ENCODE peak calls at places on chromosomes 11 and 22, in five cellular contexts. One of them, this sample, is unnamed.

GRCh38 chr22:37474447-37475090 is 11.6 kb downstream of the MFNG start:
- DNase-seq in SK-N-SH: no peak
- DNase-seq in K562: no peak
- DNase-seq in H1: no peak
- DNase-seq in HCT116: no peak
- DNase-seq in this sample: no peak

GRCh38 chr11:119262668-119263351 is 54.1 kb downstream of the MCAM start:
- DNase-seq in SK-N-SH: no peak
- DNase-seq in HCT116: no peak
- DNase-seq in H1: no peak
- DNase-seq in K562: no peak
- DNase-seq in this sample: no peak

GRCh38 chr11:78402842-78403241 is 14.8 kb downstream of the GAB2 start:
- DNase-seq in HCT116: no peak
- DNase-seq in SK-N-SH: no peak
- DNase-seq in H1: no peak
- DNase-seq in K562: no peak
- DNase-seq in this sample: no peak

GRCh38 chr11:72739240-72740059 is 12.8 kb downstream of the ARAP1 start:
- DNase-seq in K562: no peak
- DNase-seq in SK-N-SH: no peak
- DNase-seq in HCT116: no peak
- DNase-seq in H1: no peak
- DNase-seq in this sample: no peak

GRCh38 chr11:124510279-124510678 is 33.2 kb downstream of the OR8B12 start:
- DNase-seq in SK-N-SH: no peak
- DNase-seq in H1: no peak
- DNase-seq in HCT116: no peak
- DNase-seq in K562: no peak
- DNase-seq in this sample: peak

GRCh38 chr11:67634366-67635230 is 4.9 kb upstream of the NUDT8 start:
- DNase-seq in SK-N-SH: no peak
- DNase-seq in H1: no peak
- DNase-seq in K562: no peak
- DNase-seq in HCT116: no peak
- DNase-seq in this sample: no peak

GRCh38 chr11:129252621-129253020 is 60.5 kb upstream of the ARHGAP32 start:
- DNase-seq in HCT116: no peak
- DNase-seq in H1: peak
- DNase-seq in SK-N-SH: no peak
- DNase-seq in K562: no peak
- DNase-seq in this sample: no peak

GRCh38 chr11:115579181-115579825 is 75.1 kb upstream of the CADM1 start:
- DNase-seq in K562: no peak
- DNase-seq in H1: no peak
- DNase-seq in SK-N-SH: no peak
- DNase-seq in HCT116: no peak
- DNase-seq in this sample: no peak

GRCh38 chr11:31815743-31816466 is 4.8 kb upstream of the PAX6 start:
- DNase-seq in H1: no peak
- DNase-seq in K562: peak
- DNase-seq in SK-N-SH: peak
- DNase-seq in HCT116: no peak
- DNase-seq in this sample: no peak

GRCh38 chr11:74749965-74750296 is 1.3 kb downstream of the RNF169 start:
- DNase-seq in K562: no peak
- DNase-seq in SK-N-SH: no peak
- DNase-seq in H1: no peak
- DNase-seq in HCT116: no peak
- DNase-seq in this sample: no peak

GRCh38 chr11:129574431-129574830 is 198.8 kb downstream of the BARX2 start:
- DNase-seq in H1: no peak
- DNase-seq in HCT116: no peak
- DNase-seq in SK-N-SH: no peak
- DNase-seq in K562: no peak
- DNase-seq in this sample: no peak

GRCh38 chr11:85826096-85826855 is 15.3 kb upstream of the SYTL2 start:
- DNase-seq in SK-N-SH: peak
- DNase-seq in K562: no peak
- DNase-seq in H1: no peak
- DNase-seq in HCT116: no peak
- DNase-seq in this sample: peak

GRCh38 chr11:44611687-44612437 is 46.4 kb downstream of the CD82 start:
- DNase-seq in HCT116: no peak
- DNase-seq in SK-N-SH: no peak
- DNase-seq in H1: no peak
- DNase-seq in K562: no peak
- DNase-seq in this sample: no peak

GRCh38 chr11:9691865-9692264 is 28.0 kb downstream of the SWAP70 start:
- DNase-seq in HCT116: peak
- DNase-seq in SK-N-SH: no peak
- DNase-seq in H1: no peak
- DNase-seq in K562: no peak
- DNase-seq in this sample: no peak

GRCh38 chr11:62338218-62338617 is 970 bp downstream of the ASRGL1 start:
- DNase-seq in K562: no peak
- DNase-seq in H1: no peak
- DNase-seq in HCT116: no peak
- DNase-seq in SK-N-SH: no peak
- DNase-seq in this sample: no peak

GRCh38 chr22:49582171-49582570 is 245.5 kb downstream of the BRD1 start:
- DNase-seq in HCT116: no peak
- DNase-seq in SK-N-SH: peak
- DNase-seq in K562: no peak
- DNase-seq in H1: no peak
- DNase-seq in this sample: no peak

GRCh38 chr11:72553748-72554147 is 119.4 kb upstream of the CLPB start:
- DNase-seq in HCT116: no peak
- DNase-seq in H1: peak
- DNase-seq in SK-N-SH: no peak
- DNase-seq in K562: peak
- DNase-seq in this sample: peak

GRCh38 chr11:58024601-58025091 is 965 bp downstream of the OR9Q1 start:
- DNase-seq in HCT116: no peak
- DNase-seq in H1: no peak
- DNase-seq in K562: no peak
- DNase-seq in SK-N-SH: no peak
- DNase-seq in this sample: no peak

GRCh38 chr22:49946612-49947295 is 13.8 kb upstream of the PIM3 start:
- DNase-seq in SK-N-SH: no peak
- DNase-seq in HCT116: no peak
- DNase-seq in H1: no peak
- DNase-seq in K562: no peak
- DNase-seq in this sample: no peak

GRCh38 chr11:11909727-11910126 is 68.0 kb downstream of the USP47 start:
- DNase-seq in SK-N-SH: no peak
- DNase-seq in H1: no peak
- DNase-seq in K562: no peak
- DNase-seq in HCT116: no peak
- DNase-seq in this sample: no peak

GRCh38 chr11:125146232-125146631 is 18.3 kb upstream of the PKNOX2 start:
- DNase-seq in K562: no peak
- DNase-seq in SK-N-SH: no peak
- DNase-seq in H1: peak
- DNase-seq in HCT116: no peak
- DNase-seq in this sample: no peak

GRCh38 chr11:8250446-8250845 is 13.2 kb downstream of the LMO1 start:
- DNase-seq in K562: no peak
- DNase-seq in HCT116: no peak
- DNase-seq in SK-N-SH: peak
- DNase-seq in H1: no peak
- DNase-seq in this sample: no peak

GRCh38 chr11:8250981-8251620 is 12.6 kb downstream of the LMO1 start:
- DNase-seq in K562: no peak
- DNase-seq in H1: no peak
- DNase-seq in HCT116: no peak
- DNase-seq in SK-N-SH: no peak
- DNase-seq in this sample: no peak

GRCh38 chr11:8249482-8249881 is 14.2 kb downstream of the LMO1 start:
- DNase-seq in H1: no peak
- DNase-seq in K562: no peak
- DNase-seq in HCT116: no peak
- DNase-seq in SK-N-SH: no peak
- DNase-seq in this sample: no peak

GRCh38 chr11:8248786-8249185 is 14.9 kb downstream of the LMO1 start:
- DNase-seq in K562: no peak
- DNase-seq in HCT116: no peak
- DNase-seq in H1: no peak
- DNase-seq in SK-N-SH: no peak
- DNase-seq in this sample: no peak

DNA sequence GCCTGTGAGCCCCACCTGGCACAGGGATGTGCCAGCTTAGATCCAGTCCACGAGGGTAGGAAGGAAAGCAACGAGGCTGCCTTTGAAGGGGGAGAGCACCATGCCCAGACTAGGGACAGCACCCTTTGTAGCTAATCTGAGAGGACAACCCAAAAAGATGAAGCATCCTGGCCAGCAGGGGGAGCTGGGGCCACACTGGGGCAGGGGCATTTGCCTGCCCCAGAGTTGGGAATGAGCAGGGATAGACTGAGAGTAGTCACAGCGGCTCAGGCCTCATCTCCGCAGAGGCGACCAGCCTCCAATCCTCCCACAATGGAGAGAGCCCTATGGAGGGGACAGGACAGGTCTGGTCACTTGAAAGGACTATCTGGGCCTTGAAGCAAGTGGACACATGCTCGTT is 16.4 kb downstream of the LMO1 start:
- DNase-seq in K562: peak
- DNase-seq in HCT116: no peak
- DNase-seq in H1: no peak
- DNase-seq in SK-N-SH: no peak
- DNase-seq in this sample: peak
- TF ChIP-seq JUND in K562: no peak
- TF ChIP-seq JUND in HCT116: no peak
- TF ChIP-seq JUND in H1: no peak
- TF ChIP-seq JUND in SK-N-SH: no peak
- TF ChIP-seq JUND in this sample: no peak

GRCh38 chr11:96213500-96213899 is 129.5 kb downstream of the MAML2 start:
- DNase-seq in HCT116: no peak
- DNase-seq in K562: peak
- DNase-seq in H1: no peak
- DNase-seq in SK-N-SH: no peak
- DNase-seq in this sample: no peak

GRCh38 chr11:96214745-96215093 is 128.3 kb downstream of the MAML2 start:
- DNase-seq in K562: no peak
- DNase-seq in SK-N-SH: no peak
- DNase-seq in H1: no peak
- DNase-seq in HCT116: no peak
- DNase-seq in this sample: no peak

GRCh38 chr11:96215094-96215782 is 127.8 kb downstream of the MAML2 start:
- DNase-seq in SK-N-SH: no peak
- DNase-seq in H1: no peak
- DNase-seq in K562: no peak
- DNase-seq in HCT116: no peak
- DNase-seq in this sample: no peak

GRCh38 chr11:96207459-96208449 is 135.2 kb downstream of the MAML2 start:
- DNase-seq in SK-N-SH: peak
- DNase-seq in K562: no peak
- DNase-seq in HCT116: no peak
- DNase-seq in H1: no peak
- DNase-seq in this sample: no peak

GRCh38 chr11:96211433-96211832 is 131.6 kb downstream of the MAML2 start:
- DNase-seq in SK-N-SH: no peak
- DNase-seq in HCT116: no peak
- DNase-seq in H1: no peak
- DNase-seq in K562: no peak
- DNase-seq in this sample: no peak
- TF ChIP-seq JUND in SK-N-SH: no peak
- TF ChIP-seq JUND in HCT116: no peak
- TF ChIP-seq JUND in H1: no peak
- TF ChIP-seq JUND in K562: no peak
- TF ChIP-seq JUND in this sample: no peak

GRCh38 chr11:1770528-1770927 is 6.8 kb upstream of the CTSD start:
- DNase-seq in HCT116: no peak
- DNase-seq in SK-N-SH: no peak
- DNase-seq in H1: no peak
- DNase-seq in K562: no peak
- DNase-seq in this sample: no peak
- TF ChIP-seq JUND in HCT116: no peak
- TF ChIP-seq JUND in SK-N-SH: no peak
- TF ChIP-seq JUND in H1: no peak
- TF ChIP-seq JUND in K562: no peak
- TF ChIP-seq JUND in this sample: no peak

GRCh38 chr11:61290905-61291690 is 4.0 kb downstream of the VWCE start:
- DNase-seq in SK-N-SH: no peak
- DNase-seq in H1: no peak
- DNase-seq in K562: no peak
- DNase-seq in HCT116: no peak
- DNase-seq in this sample: no peak
- TF ChIP-seq JUND in SK-N-SH: no peak
- TF ChIP-seq JUND in H1: no peak
- TF ChIP-seq JUND in K562: no peak
- TF ChIP-seq JUND in HCT116: no peak
- TF ChIP-seq JUND in this sample: no peak